ENCODE peak calls at places on chromosomes 6 and 20, in five cellular contexts. R, D, U, K and Q are unnamed samples.

GRCh38 chr20:8305449-8305978 is 173.4 kb downstream of the PLCB1 start:
- DNase-seq in R (no peak), U (peak), D (peak), K (no peak), Q (no peak)

GRCh38 chr6:26157150-26157837 is 70.1 kb downstream of the HFE start:
- DNase-seq in D (no peak), U (peak), K (no peak), R (peak), Q (no peak)

GRCh38 chr6:35343092-35343834 is 905 bp downstream of the PPARD start:
- DNase-seq in K (no peak), U (no peak), D (no peak), R (peak), Q (no peak)

GRCh38 chr6:35596448-35597442 is 84.0 kb upstream of the TULP1 start:
- DNase-seq in R (no peak), U (no peak), K (no peak), D (no peak), Q (no peak)

GRCh38 chr6:119025793-119026192 is 52.7 kb downstream of the FAM184A start:
- DNase-seq in R (no peak), D (no peak), K (no peak), U (no peak), Q (no peak)

GRCh38 chr20:12153616-12154015 is 235.9 kb downstream of the BTBD3 start:
- DNase-seq in R (no peak), K (no peak), U (no peak), D (no peak), Q (no peak)

GRCh38 chr20:5557123-5557522 is 193.1 kb upstream of the SHLD1 start:
- DNase-seq in D (peak), R (peak), U (peak), K (no peak), Q (no peak)

GRCh38 chr6:129331450-129332138 is 378.4 kb downstream of the ARHGAP18 start:
- DNase-seq in D (no peak), U (no peak), K (no peak), R (no peak), Q (no peak)

GRCh38 chr20:62458256-62459251 is 17.2 kb downstream of the GATA5 start:
- DNase-seq in K (no peak), U (no peak), D (no peak), R (no peak), Q (no peak)

GRCh38 chr6:30418448-30418847 is 70.9 kb upstream of the HLA-E start:
- DNase-seq in K (no peak), U (no peak), D (no peak), R (no peak), Q (no peak)

GRCh38 chr6:146814148-146814750 is 215.5 kb downstream of the ADGB start:
- DNase-seq in K (no peak), D (no peak), U (no peak), R (no peak), Q (no peak)

GRCh38 chr6:162379762-162380409 is 347.7 kb downstream of the PRKN start:
- DNase-seq in K (no peak), U (no peak), D (no peak), R (no peak), Q (no peak)

GRCh38 chr6:159887146-159887545 is 3.6 kb upstream of the MAS1 start:
- DNase-seq in R (no peak), D (no peak), K (no peak), U (no peak), Q (no peak)

GRCh38 chr6:111712398-111712797 is 106.7 kb upstream of the TRAF3IP2 start:
- DNase-seq in R (peak), K (no peak), U (no peak), D (peak), Q (no peak)

GRCh38 chr6:137709424-137710281 is 157.4 kb upstream of the TNFAIP3 start:
- DNase-seq in D (no peak), K (no peak), R (no peak), U (no peak), Q (no peak)

GRCh38 chr6:40588070-40588384 is 863 bp upstream of the LRFN2 start:
- DNase-seq in U (no peak), D (no peak), R (no peak), K (no peak), Q (no peak)

GRCh38 chr20:19593762-19594161 is 164.3 kb upstream of the RIN2 start:
- DNase-seq in K (no peak), R (no peak), U (no peak), D (no peak), Q (no peak)